ENCODE peak calls at places on chromosomes 12 and 14, in nine cellular contexts. F is heart left ventricle; T is K562; Y is fibroblast of lung; R is right atrium auricular region; H is brain microvascular endothelial cell; K is CD4-positive, CD25-positive, alpha-beta regulatory T cell; O is CD8-positive, alpha-beta memory T cell; N is esophagus squamous epithelium. M is an unnamed sample.
A peak's percentile ranks its signal among the peaks of the same experiment; 100 is the strongest.

GRCh38 chr12:57732270-57732669 is 6.3 kb downstream of the AGAP2 start:
- DNase-seq in R (no peak), K (no peak), O (no peak), H (no peak), F (no peak), Y (no peak), T (no peak), N (no peak), M (no peak)

GRCh38 chr14:105486974-105487448 is 325 bp downstream of the CRIP1 start:
- DNase-seq in F (peak; percentile 84), R (peak; percentile 83), Y (no peak), O (no peak), T (no peak), N (no peak), H (no peak), K (peak; percentile 62), M (peak; percentile 58)

GRCh38 chr14:31510222-31510621 is 22.4 kb upstream of the GPR33 start:
- DNase-seq in T (peak; percentile 21), Y (peak; percentile 4), K (no peak), O (peak; percentile 5), R (no peak), F (no peak), N (no peak), H (no peak), M (no peak)

GRCh38 chr12:57904848-57905811 is 36.2 kb upstream of the ATP23 start:
- DNase-seq in R (peak; percentile 88), O (peak; percentile 77), Y (peak; percentile 71), N (peak; percentile 9), H (peak; percentile 80), F (peak; percentile 78), K (peak; percentile 70), T (peak; percentile 83), M (peak; percentile 73)

GRCh38 chr12:93624595-93625294 is 52.3 kb downstream of the SOCS2 start:
- DNase-seq in H (peak; percentile 89), R (no peak), F (no peak), N (no peak), K (no peak), T (peak; percentile 55), Y (peak; percentile 96), O (no peak), M (no peak)

GRCh38 chr12:51521554-51522276 is 69.3 kb upstream of the SCN8A start:
- DNase-seq in F (no peak), H (no peak), O (no peak), T (no peak), Y (peak; percentile 18), N (no peak), R (no peak), K (no peak), M (no peak)

GRCh38 chr14:101854366-101854765 is 92.9 kb downstream of the PPP2R5C start:
- DNase-seq in Y (no peak), F (no peak), N (no peak), R (no peak), H (no peak), O (peak; percentile 41), T (no peak), K (no peak), M (no peak)

GRCh38 chr14:68965261-68965761 is 13.8 kb downstream of the ACTN1 start:
- DNase-seq in H (no peak), T (no peak), O (no peak), Y (no peak), K (no peak), R (no peak), F (no peak), N (no peak), M (no peak)

GRCh38 chr12:11731042-11731357 is 81.5 kb downstream of the ETV6 start:
- DNase-seq in K (no peak), T (no peak), F (no peak), Y (no peak), N (no peak), H (no peak), O (no peak), R (no peak), M (no peak)

GRCh38 chr12:38155526-38156496 is 160.8 kb upstream of the ALG10B start:
- DNase-seq in O (no peak), H (no peak), R (peak; percentile 53), Y (no peak), K (no peak), F (no peak), T (no peak), N (no peak), M (no peak)
- H3K27me3 ChIP-seq in O (no peaks in the 10 kb centered on the region), H (no peaks in the 10 kb centered on the region), R (no peaks in the 10 kb centered on the region), Y (no peaks in the 10 kb centered on the region), K (no peaks in the 10 kb centered on the region), F (no peaks in the 10 kb centered on the region), T (peaks cover 75% of the 10 kb centered on the region), N (peaks cover 13% of the 10 kb centered on the region), M (no peaks in the 10 kb centered on the region)

GRCh38 chr14:22598896-22599244 is 770 bp downstream of the ABHD4 start:
- DNase-seq in R (peak; percentile 77), O (no peak), Y (peak; percentile 69), K (no peak), T (peak; percentile 53), N (no peak), H (peak; percentile 53), F (no peak), M (no peak)
- H3K27ac ChIP-seq in R (peak overlapping the region; percentile 94), O (peak overlapping the region; percentile 74), Y (peak overlapping the region; percentile 95), K (no peak overlapping the region), T (peak overlapping the region; percentile 72), N (peak overlapping the region; percentile 90), H (peak overlapping the region; percentile 82), F (peak overlapping the region; percentile 91), M (peak overlapping the region; percentile 66)

DNA sequence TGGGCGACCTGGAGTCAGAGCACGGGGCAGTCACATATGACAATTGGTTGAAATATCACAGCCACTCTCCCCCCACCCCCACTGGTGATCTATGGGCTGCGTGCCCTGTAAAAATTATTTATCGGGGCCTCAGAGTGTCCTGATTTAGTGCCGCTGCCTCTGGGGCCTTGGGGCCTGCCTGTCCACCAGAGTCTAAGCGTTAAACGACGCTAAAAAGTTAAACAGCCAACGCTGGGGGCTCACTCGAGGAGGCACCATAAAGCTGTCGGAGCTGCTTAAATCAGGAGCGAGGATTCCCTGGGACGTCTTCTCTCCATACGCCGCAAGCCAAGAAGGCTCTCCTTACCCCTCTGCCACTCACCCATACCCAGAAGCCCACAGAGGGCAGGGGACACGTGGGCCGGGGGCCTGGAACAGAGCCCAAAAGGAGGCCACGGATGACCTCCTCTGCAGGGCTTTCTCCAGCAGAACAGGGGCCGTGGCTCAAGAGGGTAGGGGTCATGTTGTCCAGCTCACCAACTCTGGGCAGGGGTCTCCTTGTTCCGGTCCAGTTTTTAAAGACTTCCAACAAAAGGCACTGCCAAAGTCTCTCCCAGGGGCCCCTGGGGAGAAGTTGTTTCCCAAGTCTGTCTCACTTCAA is 42.2 kb downstream of the SMUG1 start:
- DNase-seq in T (no peak), R (no peak), H (no peak), O (no peak), Y (no peak), N (no peak), K (no peak), F (no peak), M (no peak)
- H3K27me3 ChIP-seq in T (peaks cover 36% of the 10 kb centered on the region), R (no peaks in the 10 kb centered on the region), H (peaks cover 8% of the 10 kb centered on the region), O (peaks cover 8% of the 10 kb centered on the region), Y (no peaks in the 10 kb centered on the region), N (peaks cover 10% of the 10 kb centered on the region), K (no peaks in the 10 kb centered on the region), F (peaks cover 43% of the 10 kb centered on the region), M (no peaks in the 10 kb centered on the region)

DNA sequence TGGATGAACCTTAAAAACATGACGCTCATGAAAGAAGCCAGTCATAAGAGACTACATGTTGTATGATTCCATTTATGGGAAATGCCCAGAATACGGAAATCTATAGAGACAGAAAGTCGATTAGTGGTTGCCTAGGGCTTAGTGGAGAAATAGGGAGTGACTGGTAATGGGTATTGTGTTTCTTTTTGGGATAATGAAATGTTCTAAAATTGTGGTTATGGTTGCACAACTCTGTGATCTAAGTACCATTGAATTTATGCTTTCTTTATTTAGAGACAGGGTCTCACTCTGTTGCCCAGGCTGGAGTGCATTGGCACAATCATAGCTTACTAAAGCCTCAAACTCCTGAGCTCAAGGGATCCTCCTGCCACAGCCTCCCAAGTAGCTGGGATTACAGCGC is 8.0 kb downstream of the RBMS2 start:
- DNase-seq in Y (no peak), O (no peak), K (no peak), F (no peak), H (no peak), T (no peak), R (no peak), N (no peak), M (no peak)
- H3K27ac ChIP-seq in Y (no peak overlapping the region), O (no peak overlapping the region), K (no peak overlapping the region), F (no peak overlapping the region), H (no peak overlapping the region), T (no peak overlapping the region), R (no peak overlapping the region), N (no peak overlapping the region), M (no peak overlapping the region)

GRCh38 chr12:116524964-116525379 is 34.2 kb upstream of the MAP1LC3B2 start:
- DNase-seq in N (no peak), O (no peak), Y (peak; percentile 73), F (no peak), K (no peak), T (no peak), R (no peak), H (no peak), M (no peak)
- H3K27me3 ChIP-seq in N (no peaks in the 10 kb centered on the region), O (no peaks in the 10 kb centered on the region), Y (no peaks in the 10 kb centered on the region), F (peaks cover 37% of the 10 kb centered on the region), K (peaks cover 5% of the 10 kb centered on the region), T (no peaks in the 10 kb centered on the region), R (no peaks in the 10 kb centered on the region), H (no peaks in the 10 kb centered on the region), M (no peaks in the 10 kb centered on the region)

GRCh38 chr14:51304956-51305355 is 64.9 kb downstream of the TMX1 start:
- DNase-seq in K (no peak), N (no peak), H (peak; percentile 96), Y (peak; percentile 99), R (no peak), T (no peak), F (no peak), O (no peak), M (no peak)
- H3K27ac ChIP-seq in K (no peak overlapping the region), N (no peak overlapping the region), H (peak overlapping the region; percentile 91), Y (peak overlapping the region; percentile 1), R (no peak overlapping the region), T (no peak overlapping the region), F (no peak overlapping the region), O (no peak overlapping the region), M (no peak overlapping the region)

GRCh38 chr14:90056821-90057220 is 5.0 kb upstream of the KCNK13 start:
- DNase-seq in N (no peak), Y (no peak), O (no peak), H (no peak), T (no peak), F (no peak), K (no peak), R (no peak), M (no peak)
- H3K27me3 ChIP-seq in N (peaks cover 88% of the 10 kb centered on the region), Y (peaks cover 16% of the 10 kb centered on the region), O (no peaks in the 10 kb centered on the region), H (peaks cover 9% of the 10 kb centered on the region), T (peaks cover 17% of the 10 kb centered on the region), F (peaks cover 72% of the 10 kb centered on the region), K (peaks cover 44% of the 10 kb centered on the region), R (no peaks in the 10 kb centered on the region), M (peaks cover 22% of the 10 kb centered on the region)

DNA sequence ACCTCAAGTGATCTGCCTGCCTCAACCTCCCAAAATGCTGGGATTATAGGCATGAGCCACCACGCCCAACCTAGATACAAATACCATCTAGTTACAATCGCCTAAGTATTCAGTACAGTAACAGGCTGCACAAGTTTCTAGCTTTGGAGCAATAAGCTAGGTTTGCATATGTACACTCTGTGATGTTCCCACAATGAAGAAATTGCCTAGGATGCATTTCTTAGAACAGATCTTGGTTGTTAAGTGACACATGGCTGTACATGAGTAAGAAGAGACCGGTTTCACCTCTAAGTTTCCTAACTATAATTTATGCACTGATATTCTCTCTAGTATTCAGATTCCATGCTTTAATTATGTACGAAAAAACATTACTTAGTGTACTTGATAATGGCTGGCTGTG is 5.4 kb upstream of the TUBA1C start:
- DNase-seq in N (no peak), F (no peak), R (no peak), T (no peak), Y (no peak), H (no peak), O (no peak), K (no peak), M (no peak)
- H3K27ac ChIP-seq in N (peak overlapping the region; percentile 81), F (no peak overlapping the region), R (no peak overlapping the region), T (no peak overlapping the region), Y (peak overlapping the region; percentile 50), H (peak overlapping the region; percentile 47), O (no peak overlapping the region), K (no peak overlapping the region), M (no peak overlapping the region)

M was measured in effector memory CD4-positive, alpha-beta T cell.